ENCODE peak calls at places on chromosomes 5 and 9, in four cellular contexts. A is GM12891, S is H1, P is HepG2. Z is an unnamed sample.

GRCh38 chr9:114472765-114473446 is 32.4 kb downstream of the WHRN start:
- DNase-seq in P (no peak), A (no peak), S (no peak), Z (no peak)

GRCh38 chr5:136159457-136159856 is 26.8 kb downstream of the SMAD5 start:
- DNase-seq in S (no peak), A (no peak), P (no peak), Z (no peak)

GRCh38 chr5:10707198-10708187 is 53.5 kb downstream of the DAP start:
- DNase-seq in P (no peak), S (no peak), A (no peak), Z (no peak)

GRCh38 chr5:142883025-142883424 is 112.8 kb downstream of the ARHGAP26 start:
- DNase-seq in P (no peak), A (no peak), S (no peak), Z (no peak)

GRCh38 chr9:74373348-74373747 is 123.8 kb upstream of the RORB start:
- DNase-seq in S (no peak), A (no peak), P (no peak), Z (no peak)

GRCh38 chr9:114779352-114779845 is 26.4 kb downstream of the TNFSF15 start:
- DNase-seq in A (no peak), S (no peak), P (no peak), Z (no peak)

GRCh38 chr9:14179449-14179848 is 134.5 kb downstream of the NFIB start:
- DNase-seq in P (peak; percentile 56), A (no peak), S (no peak), Z (no peak)

GRCh38 chr9:108924436-108924835 is 9.5 kb downstream of the ELP1 start:
- DNase-seq in A (no peak), P (no peak), S (no peak), Z (no peak)

GRCh38 chr5:68911840-68912690 is 181.7 kb upstream of the SLC30A5 start:
- DNase-seq in A (no peak), P (peak; percentile 6), S (no peak), Z (no peak)

GRCh38 chr9:21056931-21057330 is 20.8 kb downstream of the IFNB1 start:
- DNase-seq in P (no peak), A (no peak), S (no peak), Z (no peak)

GRCh38 chr9:91681461-91682305 is 258.1 kb upstream of the NFIL3 start:
- DNase-seq in S (peak; percentile 90), A (peak; percentile 76), P (peak; percentile 22), Z (peak; percentile 72)

GRCh38 chr5:132775439-132776076 is 1.5 kb downstream of the SEPTIN8 start:
- DNase-seq in P (no peak), S (no peak), A (no peak), Z (no peak)

GRCh38 chr5:81249240-81249639 is 16.1 kb downstream of the CKMT2 start:
- DNase-seq in S (no peak), A (no peak), P (no peak), Z (no peak)

GRCh38 chr9:91433180-91433579 is 9.5 kb upstream of the NFIL3 start:
- DNase-seq in S (no peak), A (no peak), P (peak; percentile 71), Z (no peak)

GRCh38 chr9:85151247-85151646 is 481.7 kb downstream of the NTRK2 start:
- DNase-seq in S (no peak), A (no peak), P (no peak), Z (no peak)

GRCh38 chr5:142680605-142681259 is 5.2 kb downstream of the FGF1 start:
- DNase-seq in S (no peak), A (no peak), P (peak; percentile 65), Z (no peak)

GRCh38 chr9:28212979-28213378 is 639.7 kb upstream of the C9orf72 start:
- DNase-seq in S (no peak), A (no peak), P (peak; percentile 86), Z (no peak)

GRCh38 chr9:111728617-111729366 is 65.9 kb downstream of the SHOC1 start:
- DNase-seq in A (no peak), P (peak; percentile 59), S (no peak), Z (no peak)

GRCh38 chr9:79637180-79637925 is 65.6 kb downstream of the TLE4 start:
- DNase-seq in P (no peak), A (no peak), S (no peak), Z (no peak)

GRCh38 chr9:137583347-137583746 is 4.6 kb upstream of the DPH7 start:
- DNase-seq in A (no peak), P (no peak), S (no peak), Z (no peak)

GRCh38 chr9:123356851-123357747 is 1.1 kb downstream of the CRB2 start:
- DNase-seq in A (no peak), P (no peak), S (no peak), Z (no peak)

GRCh38 chr9:37542895-37543294 is 33.3 kb downstream of the FBXO10 start:
- DNase-seq in S (no peak), P (no peak), A (no peak), Z (no peak)

GRCh38 chr9:37542488-37542887 is 33.7 kb downstream of the FBXO10 start:
- DNase-seq in P (no peak), A (no peak), S (no peak), Z (no peak)

GRCh38 chr9:37541465-37541864 is 34.7 kb downstream of the FBXO10 start:
- DNase-seq in S (no peak), A (no peak), P (no peak), Z (no peak)

GRCh38 chr9:37539634-37540033 is 36.5 kb downstream of the FBXO10 start:
- DNase-seq in A (no peak), P (no peak), S (no peak), Z (no peak)

DNA sequence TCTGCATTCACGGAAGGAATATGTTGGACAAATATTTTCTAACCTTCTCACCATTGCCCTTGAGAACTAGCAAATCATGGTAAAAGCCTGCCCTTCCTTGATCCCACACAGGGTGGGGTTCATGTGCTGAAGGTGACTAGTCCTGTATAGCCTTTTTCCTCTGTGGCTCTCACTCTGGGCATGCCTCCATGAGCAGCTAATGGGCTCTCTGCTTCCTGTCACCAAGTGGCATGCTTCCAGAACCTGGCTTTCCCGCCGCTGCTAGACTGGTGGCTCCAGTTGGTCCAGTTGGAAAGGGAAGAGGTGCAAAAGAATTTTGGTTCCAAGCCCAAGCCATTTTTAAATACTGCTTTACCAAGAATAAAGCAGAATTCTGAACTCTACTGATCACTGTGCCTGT is 35.5 kb downstream of the FBXO10 start:
- DNase-seq in S (no peak), P (no peak), A (no peak), Z (no peak)
- TF ChIP-seq TAF1 in S (no peak), P (no peak), A (no peak), Z (no peak)

GRCh38 chr9:38096238-38096805 is 27.3 kb upstream of the SHB start:
- DNase-seq in A (no peak), P (no peak), S (no peak), Z (no peak)
- TF ChIP-seq TAF1 in A (no peak), P (no peak), S (no peak), Z (no peak)

GRCh38 chr5:124132843-124133242 is 613.6 kb downstream of the ZNF608 start:
- DNase-seq in S (no peak), P (no peak), A (no peak), Z (no peak)
- TF ChIP-seq TAF1 in S (no peak), P (no peak), A (no peak), Z (no peak)

GRCh38 chr5:168218746-168219145 is 72.7 kb upstream of the WWC1 start:
- DNase-seq in S (no peak), P (no peak), A (no peak), Z (no peak)

GRCh38 chr5:168216989-168217388 is 74.5 kb upstream of the WWC1 start:
- DNase-seq in P (no peak), A (no peak), S (no peak), Z (no peak)

GRCh38 chr5:168215646-168216045 is 75.8 kb upstream of the WWC1 start:
- DNase-seq in P (no peak), A (no peak), S (no peak), Z (no peak)

GRCh38 chr5:168217497-168217896 is 73.9 kb upstream of the WWC1 start:
- DNase-seq in P (no peak), A (no peak), S (no peak), Z (no peak)

DNA sequence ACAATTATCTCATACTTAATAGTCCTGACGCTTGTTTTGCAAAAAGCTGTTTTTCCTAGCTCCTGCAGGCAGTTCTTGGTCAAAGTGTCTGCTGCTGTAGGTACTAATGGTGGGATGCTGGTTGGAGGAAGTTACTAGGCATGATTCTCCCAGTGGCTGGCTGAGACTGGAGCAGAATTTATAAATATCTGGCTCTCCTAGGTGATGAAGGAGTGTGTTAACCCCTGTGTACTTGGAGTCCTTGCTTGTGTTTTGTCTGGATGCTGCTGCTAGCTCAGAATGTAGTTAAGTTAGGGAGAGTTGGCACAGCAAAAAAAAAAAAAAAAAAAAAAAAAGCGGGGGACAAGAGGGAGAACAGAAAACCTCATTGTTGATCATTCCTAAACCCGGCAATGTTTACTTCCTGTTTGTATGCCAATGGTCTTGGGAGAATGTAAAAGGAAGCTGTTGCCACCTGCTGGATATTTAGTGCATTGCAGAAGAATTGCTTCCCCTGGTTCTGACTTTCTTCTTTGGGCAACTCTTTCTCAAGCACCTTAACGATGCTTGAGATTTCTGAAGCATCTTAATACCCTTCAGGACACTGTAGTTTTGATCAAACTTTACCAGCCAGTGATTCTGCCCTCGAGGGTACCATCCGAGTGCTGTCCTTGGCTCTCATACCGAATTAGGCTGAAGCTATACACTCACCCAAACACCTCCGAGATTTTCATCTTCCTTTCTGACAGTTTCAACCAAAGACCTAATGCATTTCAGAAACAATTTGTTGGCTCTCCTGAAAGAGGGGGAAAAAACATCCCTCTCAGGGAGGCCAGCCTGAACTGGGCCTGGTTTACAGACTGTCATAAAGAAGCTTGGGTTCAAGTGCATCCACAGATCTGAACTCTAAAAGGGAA is 71.7 kb upstream of the WWC1 start:
- DNase-seq in A (peak; percentile 54), P (peak; percentile 60), S (peak; percentile 71), Z (peak; percentile 27)
- TF ChIP-seq TAF1 in A (no peak), P (no peak), S (peak; percentile 33), Z (no peak)

DNA sequence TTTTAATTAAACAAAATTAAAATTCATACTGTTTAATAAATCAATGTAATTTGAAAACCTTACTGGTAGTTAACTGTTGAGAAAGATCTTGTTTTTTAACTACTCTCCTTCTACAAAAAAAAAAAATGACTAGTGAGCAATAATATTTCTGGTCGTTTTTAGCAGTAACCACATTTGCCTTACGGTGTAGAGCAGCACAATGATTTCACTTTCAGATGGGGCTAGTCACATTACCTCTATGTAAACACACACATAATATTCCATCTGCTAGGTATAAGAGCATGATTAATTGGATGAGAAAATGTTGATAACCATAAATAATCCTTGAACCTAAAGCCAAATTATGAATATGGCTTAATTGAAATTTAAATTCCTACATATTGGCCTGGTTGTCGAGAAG is 198.1 kb downstream of the CHSY3 start:
- DNase-seq in P (no peak), S (no peak), A (no peak), Z (no peak)
- TF ChIP-seq TAF1 in P (no peak), S (no peak), A (no peak), Z (no peak)

DNA sequence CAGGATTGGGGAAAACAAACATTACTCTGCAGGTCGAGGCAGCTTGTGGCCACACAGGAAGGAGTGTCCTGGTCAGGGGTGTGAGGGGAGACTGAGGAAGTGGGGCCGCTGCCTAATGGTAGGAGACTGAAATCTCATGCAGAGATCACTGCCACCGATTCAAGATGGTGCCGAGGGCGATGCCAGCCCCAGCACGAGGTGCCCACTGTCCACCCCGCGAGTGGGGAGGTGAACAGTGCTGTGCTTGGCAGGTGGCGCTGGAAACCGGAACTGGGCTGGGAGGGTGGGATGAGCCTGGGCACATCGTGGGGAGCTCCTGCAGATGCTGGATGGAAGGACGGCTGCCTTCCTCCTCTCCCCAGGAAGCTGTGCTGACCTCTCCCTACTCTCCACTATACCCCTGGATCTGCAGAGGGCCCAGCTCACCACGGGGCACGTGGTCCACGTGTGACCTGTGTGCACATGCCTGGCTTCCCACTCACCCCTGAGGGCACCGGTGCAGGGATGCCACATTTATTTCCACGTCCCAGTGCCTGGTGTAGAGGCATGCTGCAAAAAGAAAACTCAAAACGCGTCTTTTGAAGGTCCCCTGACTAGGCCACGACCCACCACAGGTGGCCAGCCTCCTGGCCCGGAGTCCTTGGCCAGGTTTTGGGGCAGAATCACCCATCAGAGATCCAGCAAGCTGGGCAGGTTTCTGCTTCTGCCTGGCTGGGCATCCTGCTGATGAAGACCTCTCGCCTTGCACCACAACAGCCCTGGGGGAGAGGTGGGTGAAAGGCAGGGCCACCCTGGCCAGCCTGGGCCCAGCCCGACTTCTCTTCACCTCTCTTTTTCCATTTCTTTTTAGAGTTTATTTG is 71.7 kb upstream of the FCN1 start:
- DNase-seq in A (no peak), S (no peak), P (no peak), Z (no peak)
- TF ChIP-seq TAF1 in A (no peak), S (no peak), P (no peak), Z (no peak)

Z was measured in GM12892.